ENCODE peak calls at places on chromosomes 7 and 10, in seven cellular contexts. R, T, Z, E, I, A and C are unnamed samples.

GRCh38 chr10:34885901-34886300 is 70.8 kb upstream of the PARD3 start:
- DNase-seq in R (no peak), T (no peak), Z (no peak), E (no peak), I (no peak), A (no peak), C (no peak)

GRCh38 chr7:150379590-150380379 is 655 bp downstream of the ZNF775 start:
- DNase-seq in R (no peak), T (no peak), Z (no peak), E (no peak), I (no peak), A (peak), C (no peak)

GRCh38 chr7:17521437-17521836 is 223.0 kb downstream of the AHR start:
- DNase-seq in R (no peak), T (peak), Z (no peak), E (no peak), I (no peak), A (no peak), C (no peak)

GRCh38 chr10:1128649-1129048 is 72.5 kb downstream of the WDR37 start:
- DNase-seq in R (no peak), T (no peak), Z (no peak), E (no peak), I (no peak), A (no peak), C (no peak)

GRCh38 chr10:71963756-71964668 is at the start of gene CHST3:
- DNase-seq in R (peak), T (peak), Z (peak), E (peak), I (peak), A (peak), C (no peak)

GRCh38 chr10:112689327-112689726 is 242.3 kb downstream of the VTI1A start:
- DNase-seq in R (no peak), T (peak), Z (no peak), E (no peak), I (no peak), A (peak), C (no peak)

GRCh38 chr7:104135760-104136558 is 71.9 kb downstream of the ORC5 start:
- DNase-seq in R (no peak), T (no peak), Z (no peak), E (no peak), I (no peak), A (no peak), C (no peak)

GRCh38 chr10:123512881-123513822 is 153.0 kb upstream of the GPR26 start:
- DNase-seq in R (no peak), T (no peak), Z (no peak), E (no peak), I (no peak), A (peak), C (no peak)

GRCh38 chr10:113555751-113556150 is 2.9 kb downstream of the HABP2 start:
- DNase-seq in R (no peak), T (no peak), Z (no peak), E (no peak), I (no peak), A (peak), C (no peak)

GRCh38 chr10:24681476-24682088 is 42.1 kb downstream of the ARHGAP21 start:
- DNase-seq in R (no peak), T (no peak), Z (no peak), E (no peak), I (no peak), A (no peak), C (no peak)

GRCh38 chr10:43292745-43293676 is 26.1 kb upstream of the RASGEF1A start:
- DNase-seq in R (no peak), T (peak), Z (peak), E (peak), I (peak), A (peak), C (no peak)

GRCh38 chr7:117085275-117085674 is 132.0 kb downstream of the ST7 start:
- DNase-seq in R (no peak), T (peak), Z (no peak), E (no peak), I (no peak), A (no peak), C (no peak)

GRCh38 chr10:133388973-133389818 is 4.8 kb upstream of the MTG1 start:
- DNase-seq in R (no peak), T (no peak), Z (peak), E (no peak), I (peak), A (no peak), C (peak)

GRCh38 chr10:121485443-121486139 is 112.7 kb downstream of the FGFR2 start:
- DNase-seq in R (no peak), T (no peak), Z (no peak), E (no peak), I (no peak), A (no peak), C (no peak)

GRCh38 chr7:76383089-76383944 is 24.5 kb upstream of the YWHAG start:
- DNase-seq in R (no peak), T (peak), Z (no peak), E (no peak), I (no peak), A (peak), C (no peak)

GRCh38 chr7:42993038-42993437 is 60.9 kb downstream of the MRPL32 start:
- DNase-seq in R (no peak), T (no peak), Z (no peak), E (no peak), I (no peak), A (peak), C (no peak)

GRCh38 chr10:12631787-12632562 is 282.6 kb downstream of the CAMK1D start:
- DNase-seq in R (peak), T (no peak), Z (no peak), E (no peak), I (no peak), A (no peak), C (no peak)

DNA sequence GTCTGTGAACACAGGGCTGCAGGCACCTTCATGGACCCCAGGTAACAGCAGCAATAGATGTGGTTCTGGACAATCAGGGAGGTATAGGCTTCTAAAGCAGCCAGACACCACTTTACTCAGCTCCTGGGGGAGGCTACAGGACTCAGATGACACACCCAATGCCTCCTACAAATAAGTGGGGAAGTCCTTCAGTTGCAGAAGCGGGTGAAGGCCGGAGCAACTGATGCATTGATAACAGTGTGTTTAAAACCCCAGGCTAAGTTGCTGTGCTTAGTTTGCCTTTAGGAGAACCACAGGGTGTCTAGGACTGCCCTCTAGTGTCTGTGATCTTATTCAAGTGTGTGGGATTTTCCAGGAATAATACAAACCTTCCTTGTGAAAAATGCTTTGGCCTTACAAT is 5.9 kb upstream of the ITGA8 start:
- DNase-seq in R (no peak), T (peak), Z (peak), E (no peak), I (no peak), A (peak), C (no peak)
- TF ChIP-seq CTCF in R (peak), T (peak), Z (peak), E (peak), I (peak), A (peak), C (peak)

GRCh38 chr10:33252794-33253203 is 81.7 kb downstream of the NRP1 start:
- DNase-seq in R (no peak), T (peak), Z (no peak), E (no peak), I (no peak), A (no peak), C (no peak)
- TF ChIP-seq CTCF in R (no peak), T (no peak), Z (no peak), E (no peak), I (no peak), A (no peak), C (no peak)

GRCh38 chr7:39432368-39432767 is 133.8 kb upstream of the YAE1 start:
- DNase-seq in R (no peak), T (no peak), Z (no peak), E (no peak), I (no peak), A (peak), C (no peak)

GRCh38 chr7:39432807-39433416 is 133.3 kb upstream of the YAE1 start:
- DNase-seq in R (no peak), T (no peak), Z (no peak), E (no peak), I (no peak), A (no peak), C (no peak)

GRCh38 chr7:39429421-39429820 is 136.8 kb upstream of the YAE1 start:
- DNase-seq in R (no peak), T (no peak), Z (no peak), E (no peak), I (no peak), A (no peak), C (no peak)

GRCh38 chr7:39430441-39430840 is 135.8 kb upstream of the YAE1 start:
- DNase-seq in R (no peak), T (no peak), Z (no peak), E (no peak), I (no peak), A (no peak), C (no peak)

GRCh38 chr7:39431242-39431641 is 135.0 kb upstream of the YAE1 start:
- DNase-seq in R (no peak), T (no peak), Z (no peak), E (no peak), I (no peak), A (no peak), C (no peak)
- TF ChIP-seq CTCF in R (no peak), T (no peak), Z (no peak), E (no peak), I (no peak), A (no peak), C (no peak)

DNA sequence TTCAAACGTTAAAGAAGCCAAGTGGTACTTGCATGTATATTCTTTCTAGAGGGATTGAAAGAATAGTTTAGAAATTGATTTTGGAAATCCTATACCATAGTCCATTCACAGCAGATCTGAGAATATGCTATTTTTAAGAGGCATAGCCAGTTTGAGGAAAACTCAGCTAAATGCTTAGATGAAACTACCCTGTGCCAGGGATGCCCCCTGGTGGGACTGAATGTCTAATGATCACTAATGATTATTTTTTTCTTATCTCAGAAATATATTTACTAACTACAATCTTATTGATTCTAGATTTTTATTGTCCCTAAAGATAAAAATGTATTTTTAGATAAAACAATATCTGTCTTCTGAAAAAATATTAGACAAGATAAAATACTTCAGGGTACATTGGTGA is 844.9 kb upstream of the PHF14 start:
- DNase-seq in R (no peak), T (no peak), Z (no peak), E (no peak), I (no peak), A (peak), C (no peak)
- TF ChIP-seq CTCF in R (peak), T (no peak), Z (no peak), E (peak), I (no peak), A (peak), C (peak)

DNA sequence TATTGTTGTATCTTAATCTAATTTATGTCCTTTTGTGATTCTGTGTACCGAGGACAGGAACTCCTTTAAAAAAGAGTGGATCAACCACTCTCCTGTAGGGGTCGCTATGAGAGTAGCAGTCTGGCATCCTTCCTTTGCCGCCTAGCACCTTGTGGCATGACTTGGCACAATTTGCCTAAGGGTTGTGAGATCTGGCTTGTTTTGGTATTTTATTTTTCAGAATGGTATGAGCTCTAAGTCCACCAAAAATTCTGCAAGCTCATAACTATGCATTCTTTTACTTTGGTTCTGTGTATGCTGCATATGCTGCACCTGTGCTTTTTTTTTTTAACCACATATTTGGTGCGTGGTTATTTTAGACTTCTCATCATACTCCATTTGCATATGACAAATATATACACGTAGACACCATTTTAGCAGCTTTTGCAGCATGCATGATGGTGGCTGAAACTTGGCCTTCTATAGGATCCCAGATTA is 112.8 kb downstream of the CDK14 start:
- DNase-seq in R (no peak), T (peak), Z (peak), E (no peak), I (peak), A (peak), C (no peak)
- TF ChIP-seq CTCF in R (peak), T (peak), Z (peak), E (peak), I (peak), A (peak), C (peak)